ENCODE peak calls at places on chromosomes 7 and 10, in eight cellular contexts. F is mesothelial cell of epicardium; K is GM13976; V is hepatocyte; L is heart right ventricle; N is psoas muscle; O is CD8-positive, alpha-beta T cell; S is BJ. E is an unnamed sample.

GRCh38 chr10:49593564-49593875 is 16.6 kb upstream of the SLC18A3 start:
- DNase-seq in F (no peak), S (no peak), K (no peak), V (no peak), N (no peak), L (no peak), O (no peak), E (no peak)

GRCh38 chr10:131681656-131682055 is 219.2 kb upstream of the PPP2R2D start:
- DNase-seq in N (no peak), K (no peak), V (no peak), S (no peak), F (no peak), L (no peak), O (no peak), E (no peak)

GRCh38 chr7:154832557-154833138 is 170.3 kb downstream of the PAXIP1 start:
- DNase-seq in F (no peak), S (no peak), L (no peak), K (peak; percentile 54), N (no peak), O (no peak), V (peak; percentile 68), E (peak; percentile 37)

GRCh38 chr10:100045592-100045991 is 35.8 kb upstream of the DNMBP start:
- DNase-seq in F (no peak), L (no peak), N (no peak), V (no peak), O (no peak), K (no peak), S (no peak), E (no peak)

GRCh38 chr7:46569117-46569433 is 648.0 kb upstream of the IGFBP3 start:
- DNase-seq in O (no peak), L (no peak), K (no peak), S (no peak), N (no peak), F (no peak), V (no peak), E (no peak)

GRCh38 chr7:105304040-105304895 is 84.5 kb downstream of the SRPK2 start:
- DNase-seq in S (no peak), O (no peak), N (no peak), F (no peak), L (no peak), K (no peak), V (no peak), E (peak; percentile 27)

GRCh38 chr10:128210215-128211063 is 84.2 kb upstream of the MKI67 start:
- DNase-seq in V (peak; percentile 79), N (peak; percentile 66), F (peak; percentile 50), L (peak; percentile 80), O (peak; percentile 70), S (no peak), K (peak; percentile 87), E (no peak)

GRCh38 chr7:12637819-12638592 is 49.4 kb upstream of the ARL4A start:
- DNase-seq in N (no peak), O (no peak), F (no peak), K (no peak), L (no peak), V (no peak), S (no peak), E (no peak)

GRCh38 chr10:124701435-124701834 is 42.7 kb downstream of the FAM53B start:
- DNase-seq in O (no peak), K (no peak), S (no peak), L (peak; percentile 92), F (no peak), V (no peak), N (peak; percentile 93), E (no peak)

GRCh38 chr10:99461230-99461629 is 30.8 kb upstream of the GOT1 start:
- DNase-seq in N (no peak), L (no peak), F (no peak), V (no peak), S (no peak), O (no peak), K (no peak), E (no peak)

GRCh38 chr10:8581521-8582225 is 527.2 kb downstream of the GATA3 start:
- DNase-seq in F (no peak), V (no peak), K (no peak), O (no peak), S (no peak), L (no peak), N (no peak), E (no peak)

GRCh38 chr10:14971867-14972448 is 12.8 kb downstream of the MEIG1 start:
- DNase-seq in V (no peak), O (peak; percentile 21), F (no peak), N (peak; percentile 23), L (no peak), S (no peak), K (no peak), E (no peak)

GRCh38 chr7:116439856-116440549 is 59.5 kb upstream of the CAV2 start:
- DNase-seq in N (no peak), K (no peak), O (no peak), V (no peak), S (no peak), L (no peak), F (no peak), E (no peak)

GRCh38 chr7:116439005-116439404 is 60.5 kb upstream of the CAV2 start:
- DNase-seq in S (no peak), V (no peak), K (no peak), N (no peak), F (no peak), O (no peak), L (no peak), E (no peak)

GRCh38 chr7:116436305-116436826 is 63.2 kb upstream of the CAV2 start:
- DNase-seq in F (no peak), L (no peak), N (no peak), V (no peak), O (no peak), K (no peak), S (no peak), E (no peak)

GRCh38 chr7:116441534-116441933 is 58.0 kb upstream of the CAV2 start:
- DNase-seq in F (no peak), O (no peak), K (no peak), S (peak; percentile 52), N (no peak), V (no peak), L (no peak), E (no peak)

DNA sequence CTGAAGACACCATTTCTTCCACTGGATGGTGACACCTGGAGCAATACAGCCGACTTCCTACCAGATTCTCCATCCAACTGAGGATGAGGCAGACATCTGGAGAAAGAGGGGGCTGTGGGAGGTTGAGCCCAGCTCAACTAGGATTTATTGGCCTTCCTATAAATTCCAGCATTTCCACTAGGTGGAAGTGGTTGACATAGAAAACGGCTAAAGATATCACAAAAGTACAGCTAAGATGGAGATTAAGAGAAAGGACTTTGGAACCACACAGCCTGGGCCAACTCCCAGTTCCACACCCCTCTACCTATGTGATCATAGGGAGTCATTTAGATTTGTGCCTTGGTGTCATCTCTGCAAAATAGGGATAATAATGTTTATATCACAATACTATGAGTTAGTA is 61.3 kb upstream of the CAV2 start:
- DNase-seq in L (no peak), F (no peak), S (no peak), N (no peak), K (no peak), O (no peak), V (peak; percentile 58), E (no peak)
- TF ChIP-seq CTCF in L (peak; percentile 42), F (no peak), S (peak; percentile 13), N (no peak), K (no peak), O (no peak), V (peak; percentile 44), E (peak; percentile 17)

DNA sequence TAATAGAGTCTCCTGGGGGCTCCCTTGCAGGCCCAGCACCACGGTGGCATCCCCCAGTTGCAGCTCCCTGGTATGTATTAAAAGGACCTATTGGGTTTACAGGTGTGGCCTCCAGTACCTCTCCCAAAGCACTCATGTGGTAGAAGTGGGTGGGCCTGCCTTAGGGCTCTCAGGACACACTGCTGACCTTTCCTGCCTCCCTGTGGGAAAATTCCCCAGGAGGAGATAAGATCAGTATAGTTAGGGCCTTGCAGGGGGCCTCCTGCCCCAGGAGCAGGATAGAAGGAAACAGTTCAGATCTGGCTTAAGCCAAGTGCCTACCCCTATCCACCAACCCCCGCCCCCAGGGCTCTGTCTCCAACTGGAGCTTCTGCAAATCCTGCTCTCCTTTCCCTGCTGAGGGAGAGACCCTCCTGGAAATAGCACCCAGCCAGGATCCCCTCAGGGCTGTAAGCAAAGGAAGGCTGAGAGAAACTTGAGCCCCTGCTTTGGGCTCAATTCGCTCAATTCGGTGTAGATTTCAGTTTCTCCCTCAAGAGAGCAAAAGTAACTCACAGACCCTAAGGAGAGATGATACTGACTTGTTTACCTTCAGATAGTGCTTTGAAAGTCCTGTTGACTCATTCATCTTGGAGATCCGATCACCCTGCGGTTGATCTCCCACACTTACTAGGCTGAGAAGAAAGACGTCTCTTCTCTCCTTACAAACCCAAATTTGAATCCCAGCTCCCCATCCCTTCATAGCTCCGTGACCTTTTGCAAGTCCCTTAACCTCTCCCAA is 130.6 kb downstream of the WDR11 start:
- DNase-seq in K (no peak), O (no peak), F (no peak), S (no peak), V (no peak), N (no peak), L (no peak), E (no peak)
- TF ChIP-seq CTCF in K (no peak), O (no peak), F (no peak), S (no peak), V (no peak), N (no peak), L (no peak), E (no peak)

DNA sequence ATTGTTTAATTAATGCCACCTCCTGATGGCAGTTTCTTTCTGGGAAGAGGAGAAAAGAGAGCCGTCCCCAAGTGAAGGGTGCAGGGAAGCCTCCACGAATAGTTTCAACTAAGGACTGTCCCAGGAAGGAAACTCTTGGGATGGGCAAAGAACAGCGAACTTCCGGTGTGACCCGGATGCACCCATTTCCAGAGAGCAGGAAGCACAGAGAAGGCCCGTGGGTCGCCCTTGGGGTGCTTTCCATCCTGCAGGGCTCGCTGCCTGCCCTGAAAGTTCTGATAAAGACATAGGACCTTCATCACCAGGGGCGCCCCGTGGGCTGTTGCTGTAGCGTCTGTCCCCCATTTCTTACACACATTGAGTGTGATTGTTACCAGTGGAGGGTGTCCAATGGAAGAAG is 27.0 kb downstream of the GTF2I start:
- DNase-seq in K (no peak), N (no peak), S (no peak), F (no peak), O (no peak), V (no peak), L (no peak), E (no peak)
- TF ChIP-seq CTCF in K (no peak), N (no peak), S (no peak), F (no peak), O (no peak), V (no peak), L (no peak), E (no peak)

GRCh38 chr10:97713828-97714400 is 384 bp downstream of the MARVELD1 start:
- DNase-seq in K (peak; percentile 87), V (peak; percentile 88), S (no peak), N (peak; percentile 74), F (peak; percentile 45), O (no peak), L (peak; percentile 76), E (no peak)

GRCh38 chr10:97713351-97713827 is at the start of gene MARVELD1:
- DNase-seq in L (peak; percentile 81), F (peak; percentile 64), N (peak; percentile 79), V (peak; percentile 86), K (peak; percentile 61), O (no peak), S (no peak), E (no peak)

GRCh38 chr10:97711640-97712267 is 1.8 kb upstream of the MARVELD1 start:
- DNase-seq in F (no peak), V (no peak), S (no peak), K (no peak), N (no peak), L (no peak), O (no peak), E (no peak)

GRCh38 chr10:97715259-97715874 is 1.8 kb downstream of the MARVELD1 start:
- DNase-seq in K (no peak), O (no peak), N (no peak), L (no peak), S (no peak), F (no peak), V (no peak), E (no peak)

GRCh38 chr10:97714401-97715258 is 1.1 kb downstream of the MARVELD1 start:
- DNase-seq in O (no peak), S (no peak), K (peak; percentile 75), F (peak; percentile 59), V (peak; percentile 87), N (peak; percentile 78), L (peak; percentile 71), E (no peak)
- TF ChIP-seq CTCF in O (no peak), S (no peak), K (no peak), F (no peak), V (no peak), N (no peak), L (peak; percentile 20), E (no peak)

E was measured in LNCaP clone FGC.